ENCODE peak calls at places on chromosomes 7 and 10, in four cellular contexts. S is fibroblast of pulmonary artery, C is H9, L is AG10803. R is an unnamed sample.

GRCh38 chr10:130039141-130039540 is 71.5 kb downstream of the C10orf143 start:
- DNase-seq in S (no peak), C (no peak), L (no peak), R (no peak)

GRCh38 chr7:49255061-49255460 is 330.7 kb downstream of the CDC14C start:
- DNase-seq in S (no peak), C (no peak), L (peak; percentile 3), R (no peak)

GRCh38 chr7:70856889-70857511 is 274.9 kb upstream of the GALNT17 start:
- DNase-seq in S (peak; percentile 65), C (peak; percentile 94), L (peak; percentile 50), R (peak; percentile 92)

GRCh38 chr7:107051376-107051775 is 6.9 kb downstream of the PRKAR2B start:
- DNase-seq in S (no peak), C (no peak), L (peak; percentile 37), R (no peak)

GRCh38 chr10:64209574-64209973 is 688.4 kb downstream of the REEP3 start:
- DNase-seq in S (peak; percentile 23), C (no peak), L (no peak), R (no peak)

GRCh38 chr10:95767884-95768556 is 12.1 kb downstream of the ENTPD1 start:
- DNase-seq in S (peak; percentile 78), C (no peak), L (peak; percentile 5), R (no peak)

GRCh38 chr10:103145860-103146466 is 47.1 kb downstream of the NT5C2 start:
- DNase-seq in S (peak; percentile 97), C (no peak), L (peak; percentile 87), R (no peak)

GRCh38 chr7:149310990-149311573 is 49.1 kb downstream of the ZNF783 start:
- DNase-seq in S (no peak), C (no peak), L (no peak), R (no peak)

GRCh38 chr10:14036233-14036632 is 294.5 kb downstream of the FRMD4A start:
- DNase-seq in S (no peak), C (no peak), L (no peak), R (no peak)

GRCh38 chr10:94622666-94623205 is 60.8 kb upstream of the CYP2C18 start:
- DNase-seq in S (no peak), C (no peak), L (no peak), R (no peak)

GRCh38 chr7:142632291-142633134 is 116.8 kb upstream of the PRSS1 start:
- DNase-seq in S (peak; percentile 72), C (peak; percentile 76), L (peak; percentile 49), R (no peak)

GRCh38 chr7:70738080-70738479 is 393.9 kb upstream of the GALNT17 start:
- DNase-seq in S (peak; percentile 25), C (no peak), L (peak; percentile 62), R (no peak)

GRCh38 chr10:59586407-59586891 is 123.2 kb downstream of the SLC16A9 start:
- DNase-seq in S (no peak), C (no peak), L (no peak), R (no peak)

GRCh38 chr7:157389951-157390730 is 53.3 kb downstream of the DNAJB6 start:
- DNase-seq in S (peak; percentile 38), C (no peak), L (peak; percentile 57), R (no peak)

GRCh38 chr10:70512149-70512611 is 33.6 kb downstream of the PALD1 start:
- DNase-seq in S (peak; percentile 10), C (no peak), L (no peak), R (no peak)

GRCh38 chr10:132458071-132458594 is 61.1 kb downstream of the PWWP2B start:
- DNase-seq in S (no peak), C (no peak), L (no peak), R (no peak)

GRCh38 chr10:114825513-114826253 is 4.1 kb downstream of the FHIP2A start:
- DNase-seq in S (peak; percentile 66), C (no peak), L (peak; percentile 85), R (no peak)

GRCh38 chr10:75575940-75576339 is 144.5 kb downstream of the LRMDA start:
- DNase-seq in S (no peak), C (no peak), L (no peak), R (no peak)

GRCh38 chr10:56537984-56538383 is 176.9 kb upstream of the ZWINT start:
- DNase-seq in S (peak; percentile 61), C (no peak), L (peak; percentile 32), R (no peak)

GRCh38 chr10:14182781-14183180 is 147.9 kb downstream of the FRMD4A start:
- DNase-seq in S (no peak), C (no peak), L (no peak), R (no peak)

GRCh38 chr10:64477791-64478190 is 956.6 kb downstream of the REEP3 start:
- DNase-seq in S (no peak), C (no peak), L (no peak), R (no peak)

GRCh38 chr7:24580283-24580946 is 7.2 kb downstream of the PALS2 start:
- DNase-seq in S (no peak), C (no peak), L (no peak), R (no peak)

GRCh38 chr10:119247550-119247894 is 40.2 kb downstream of the GRK5 start:
- DNase-seq in S (no peak), C (no peak), L (no peak), R (no peak)

GRCh38 chr10:30705086-30705624 is 75.6 kb upstream of the LYZL2 start:
- DNase-seq in S (no peak), C (no peak), L (no peak), R (peak; percentile 42)

GRCh38 chr7:47416454-47417121 is 165.3 kb downstream of the TNS3 start:
- DNase-seq in S (no peak), C (no peak), L (no peak), R (peak; percentile 66)

GRCh38 chr10:63005246-63005645 is 127.9 kb upstream of the NRBF2 start:
- DNase-seq in S (peak; percentile 79), C (no peak), L (peak; percentile 84), R (no peak)

GRCh38 chr7:33410266-33410665 is 280.9 kb downstream of the BBS9 start:
- DNase-seq in S (no peak), C (no peak), L (no peak), R (no peak)

GRCh38 chr7:138992052-138992531 is 10.9 kb upstream of the KIAA1549 start:
- DNase-seq in S (no peak), C (no peak), L (peak; percentile 98), R (no peak)

GRCh38 chr7:157615101-157615817 is 278.5 kb downstream of the DNAJB6 start:
- DNase-seq in S (peak; percentile 35), C (no peak), L (no peak), R (no peak)

GRCh38 chr10:131400518-131400917 is 89.0 kb upstream of the TCERG1L start:
- DNase-seq in S (no peak), C (no peak), L (no peak), R (no peak)

GRCh38 chr7:90313908-90314307 is 7.2 kb downstream of the FAM237B start:
- DNase-seq in S (no peak), C (no peak), L (no peak), R (no peak)

GRCh38 chr10:14598809-14599764 is 175.6 kb downstream of the FAM107B start:
- DNase-seq in S (no peak), C (peak; percentile 16), L (no peak), R (no peak)

GRCh38 chr7:45720989-45721388 is 146.8 kb downstream of the ADCY1 start:
- DNase-seq in S (no peak), C (no peak), L (no peak), R (no peak)

GRCh38 chr7:45726883-45727282 is 146.0 kb downstream of the CCDC201 start:
- DNase-seq in S (no peak), C (peak; percentile 22), L (no peak), R (no peak)

GRCh38 chr7:45717537-45718235 is 143.5 kb downstream of the ADCY1 start:
- DNase-seq in S (no peak), C (peak; percentile 17), L (no peak), R (no peak)

GRCh38 chr7:45718464-45719330 is 144.5 kb downstream of the ADCY1 start:
- DNase-seq in S (no peak), C (peak; percentile 23), L (peak; percentile 65), R (peak; percentile 78)

GRCh38 chr7:45721949-45722598 is 147.9 kb downstream of the ADCY1 start:
- DNase-seq in S (no peak), C (peak; percentile 28), L (no peak), R (no peak)
- TF ChIP-seq CTCF in S (peak; percentile 6), C (peak; percentile 47), L (no peak), R (no peak)

GRCh38 chr7:21497072-21497471 is 45.8 kb upstream of the DNAH11 start:
- DNase-seq in S (peak; percentile 34), C (no peak), L (peak; percentile 9), R (no peak)
- TF ChIP-seq CTCF in S (peak; percentile 54), C (peak; percentile 64), L (peak; percentile 41), R (no peak)

GRCh38 chr10:1715821-1716220 is 21.5 kb downstream of the ADARB2 start:
- DNase-seq in S (no peak), C (peak; percentile 74), L (no peak), R (no peak)
- TF ChIP-seq CTCF in S (no peak), C (peak; percentile 80), L (no peak), R (peak; percentile 60)

GRCh38 chr7:130869918-130870317 is 135.9 kb upstream of the KLF14 start:
- DNase-seq in S (no peak), C (no peak), L (no peak), R (no peak)

GRCh38 chr7:130868150-130868549 is 134.1 kb upstream of the KLF14 start:
- DNase-seq in S (no peak), C (no peak), L (no peak), R (no peak)

GRCh38 chr7:130867581-130868136 is 133.7 kb upstream of the KLF14 start:
- DNase-seq in S (no peak), C (no peak), L (no peak), R (no peak)

GRCh38 chr7:130867039-130867438 is 133.0 kb upstream of the KLF14 start:
- DNase-seq in S (no peak), C (no peak), L (no peak), R (no peak)

GRCh38 chr7:130865408-130866236 is 131.6 kb upstream of the KLF14 start:
- DNase-seq in S (peak; percentile 63), C (no peak), L (no peak), R (no peak)
- TF ChIP-seq CTCF in S (no peak), C (peak; percentile 20), L (peak; percentile 23), R (no peak)

DNA sequence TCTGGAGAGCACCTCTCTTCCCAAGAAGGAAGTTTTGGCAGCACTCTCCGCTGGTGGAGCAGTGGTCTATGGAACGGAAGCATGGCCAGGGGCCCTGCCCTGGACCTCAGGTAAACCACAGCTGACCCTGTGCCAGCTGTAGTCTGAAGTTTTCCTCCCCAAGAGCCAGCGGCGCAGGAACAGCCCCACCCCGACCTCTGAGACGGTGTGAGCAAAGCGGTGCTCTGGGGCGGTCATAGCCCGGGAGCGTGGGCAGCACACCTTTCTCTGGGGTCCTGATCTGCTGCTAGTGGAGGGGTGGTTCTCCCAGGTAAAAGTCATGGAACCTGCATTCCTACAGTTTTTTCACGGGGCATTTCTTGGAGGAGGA is 52.6 kb downstream of the TSPAN15 start:
- DNase-seq in S (no peak), C (no peak), L (no peak), R (no peak)
- TF ChIP-seq CTCF in S (no peak), C (no peak), L (no peak), R (no peak)

R was measured in osteocyte.